ENCODE peak calls at places on chromosome 1, in eight cellular contexts. Q is cardiac muscle cell; P is naive thymus-derived CD4-positive, alpha-beta T cell; J is tibial artery; C is right atrium auricular region; R is IMR-90; I is right lobe of liver; X is adrenal gland. H is an unnamed sample.

GRCh38 chr1:180920193-180920592 is 7.5 kb downstream of the KIAA1614 start:
- DNase-seq in J (no peak), C (no peak), X (no peak), I (no peak), R (no peak), Q (no peak), P (no peak), H (no peak)

GRCh38 chr1:181149326-181150000 is 61.0 kb downstream of the IER5 start:
- DNase-seq in R (no peak), Q (no peak), C (no peak), P (no peak), X (no peak), J (no peak), I (no peak), H (no peak)

GRCh38 chr1:160098852-160099647 is 631 bp upstream of the IGSF8 start:
- DNase-seq in X (peak; percentile 98), C (peak; percentile 96), J (peak; percentile 99), Q (peak; percentile 96), R (peak; percentile 87), I (peak; percentile 99), P (peak; percentile 94), H (peak; percentile 73)

GRCh38 chr1:230145953-230146476 is 79.0 kb downstream of the GALNT2 start:
- DNase-seq in I (no peak), R (no peak), C (no peak), J (no peak), P (no peak), X (no peak), Q (no peak), H (no peak)

GRCh38 chr1:91278754-91279153 is 125.9 kb downstream of the HFM1 start:
- DNase-seq in C (no peak), Q (no peak), J (no peak), I (no peak), P (no peak), X (no peak), R (peak; percentile 28), H (no peak)

GRCh38 chr1:194024659-194025058 is 838.2 kb upstream of the B3GALT2 start:
- DNase-seq in R (peak; percentile 81), Q (peak; percentile 3), I (no peak), X (no peak), J (no peak), C (no peak), P (no peak), H (peak; percentile 84)

GRCh38 chr1:42422672-42423236 is 33.1 kb downstream of the ZMYND12 start:
- DNase-seq in P (no peak), J (no peak), R (no peak), X (no peak), I (no peak), C (no peak), Q (peak; percentile 74), H (no peak)

GRCh38 chr1:65265296-65266271 is 43.8 kb upstream of the DNAJC6 start:
- DNase-seq in P (peak; percentile 21), R (no peak), I (no peak), C (no peak), J (peak; percentile 67), X (peak; percentile 52), Q (peak; percentile 86), H (no peak)

GRCh38 chr1:208300084-208300770 is 56.0 kb upstream of the PLXNA2 start:
- DNase-seq in R (no peak), J (no peak), P (no peak), C (no peak), Q (no peak), I (no peak), X (no peak), H (no peak)

GRCh38 chr1:41853907-41854306 is 64.8 kb downstream of the HIVEP3 start:
- DNase-seq in P (no peak), C (no peak), Q (no peak), R (no peak), J (no peak), I (no peak), X (no peak), H (no peak)

GRCh38 chr1:186315585-186315984 is 59.5 kb downstream of the TPR start:
- DNase-seq in P (no peak), J (no peak), I (no peak), R (no peak), Q (no peak), C (no peak), X (no peak), H (no peak)
- H3K27ac ChIP-seq in P (no peak overlapping the region), J (no peak overlapping the region), I (no peak overlapping the region), R (no peak overlapping the region), Q (no peak overlapping the region), C (no peak overlapping the region), X (no peak overlapping the region), H (no peak overlapping the region)

GRCh38 chr1:94620345-94621031 is 78.9 kb upstream of the F3 start:
- DNase-seq in I (no peak), X (no peak), J (no peak), P (no peak), Q (no peak), R (no peak), C (no peak), H (peak; percentile 92)

GRCh38 chr1:94617957-94618739 is 76.6 kb upstream of the F3 start:
- DNase-seq in I (no peak), R (no peak), X (no peak), P (no peak), Q (no peak), C (no peak), J (no peak), H (no peak)

GRCh38 chr1:94621802-94622201 is 80.2 kb upstream of the F3 start:
- DNase-seq in X (no peak), Q (no peak), C (no peak), I (no peak), J (no peak), R (no peak), P (no peak), H (no peak)

GRCh38 chr1:94621392-94621791 is 79.8 kb upstream of the F3 start:
- DNase-seq in J (no peak), I (no peak), R (peak; percentile 52), X (no peak), Q (no peak), P (no peak), C (no peak), H (peak; percentile 96)

DNA sequence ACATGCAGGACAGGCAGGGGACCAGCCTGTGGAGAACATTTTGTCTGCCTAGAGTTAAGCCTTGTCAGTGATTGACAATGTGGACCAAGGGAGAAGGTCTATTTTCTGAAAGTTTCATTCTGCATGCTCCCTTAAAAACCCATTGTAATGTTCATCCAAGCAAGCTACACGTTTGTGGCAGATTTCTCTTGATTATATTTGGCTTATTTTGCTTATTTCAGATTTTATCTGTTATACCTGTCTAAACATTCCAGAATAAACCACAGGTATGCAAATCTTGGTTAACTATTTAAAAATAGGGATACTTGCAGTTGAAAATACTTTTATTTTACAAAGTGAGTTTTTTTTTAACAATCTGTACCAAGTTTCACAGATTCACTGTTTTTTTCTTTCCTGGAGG is 78.2 kb upstream of the F3 start:
- DNase-seq in J (no peak), X (no peak), I (no peak), R (no peak), C (no peak), P (no peak), Q (no peak), H (peak; percentile 62)
- H3K4me1 ChIP-seq in J (no peaks in the 10 kb centered on the region), X (no peaks in the 10 kb centered on the region), I (no peaks in the 10 kb centered on the region), R (peaks cover 30% of the 10 kb centered on the region), C (no peaks in the 10 kb centered on the region), P (no peaks in the 10 kb centered on the region), Q (peaks cover 13% of the 10 kb centered on the region), H (peaks cover 56% of the 10 kb centered on the region)

DNA sequence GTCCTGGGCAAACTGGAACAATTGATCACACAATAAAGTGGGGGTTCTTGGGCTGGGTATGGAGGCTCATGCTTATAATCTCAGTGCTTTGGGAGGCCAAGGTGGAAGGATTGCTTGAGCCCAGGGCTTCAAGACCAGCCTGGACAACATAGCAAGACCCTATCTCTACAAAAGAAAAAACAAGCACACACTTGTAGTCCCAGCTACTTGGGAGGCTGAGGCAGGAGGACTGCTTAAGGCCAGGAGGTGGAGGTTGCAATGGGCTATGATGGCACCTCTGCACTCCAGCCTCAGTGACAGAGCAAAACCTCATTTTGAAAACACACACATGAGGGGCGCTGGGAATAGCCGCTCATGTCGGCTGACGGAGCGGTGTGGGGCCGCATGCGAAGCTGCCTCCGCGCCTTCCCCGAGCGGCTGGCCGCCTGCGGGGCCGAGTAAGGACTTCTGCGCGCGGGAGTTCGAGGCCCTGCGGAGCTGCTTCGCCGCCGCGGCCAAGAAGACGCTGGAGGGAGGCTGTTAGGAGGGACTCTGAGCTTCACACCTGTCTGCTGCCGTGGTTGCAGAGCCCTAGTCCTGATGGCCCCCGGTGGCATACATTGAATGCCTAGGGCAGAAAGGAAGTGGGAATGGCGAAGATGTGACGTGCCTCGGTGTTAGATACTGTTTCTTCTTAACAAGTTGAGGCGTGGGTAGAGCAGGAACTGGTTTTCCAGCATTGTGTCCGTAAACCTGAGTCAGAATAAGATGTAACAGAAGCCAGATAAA is 59.5 kb downstream of the ACBD3 start:
- DNase-seq in R (no peak), J (peak; percentile 42), I (no peak), X (peak; percentile 10), Q (no peak), P (no peak), C (no peak), H (peak; percentile 83)
- H3K27ac ChIP-seq in R (no peak overlapping the region), J (no peak overlapping the region), I (no peak overlapping the region), X (no peak overlapping the region), Q (no peak overlapping the region), P (no peak overlapping the region), C (no peak overlapping the region), H (peak overlapping the region; percentile 46)

GRCh38 chr1:116950497-116951174 is 40.9 kb downstream of the PTGFRN start:
- DNase-seq in J (no peak), X (peak; percentile 57), R (no peak), P (no peak), C (no peak), I (no peak), Q (no peak), H (no peak)
- H3K4me1 ChIP-seq in J (no peaks in the 10 kb centered on the region), X (peaks cover 32% of the 10 kb centered on the region), R (no peaks in the 10 kb centered on the region), P (no peaks in the 10 kb centered on the region), C (no peaks in the 10 kb centered on the region), I (no peaks in the 10 kb centered on the region), Q (peaks cover 20% of the 10 kb centered on the region), H (peaks cover 6% of the 10 kb centered on the region)

DNA sequence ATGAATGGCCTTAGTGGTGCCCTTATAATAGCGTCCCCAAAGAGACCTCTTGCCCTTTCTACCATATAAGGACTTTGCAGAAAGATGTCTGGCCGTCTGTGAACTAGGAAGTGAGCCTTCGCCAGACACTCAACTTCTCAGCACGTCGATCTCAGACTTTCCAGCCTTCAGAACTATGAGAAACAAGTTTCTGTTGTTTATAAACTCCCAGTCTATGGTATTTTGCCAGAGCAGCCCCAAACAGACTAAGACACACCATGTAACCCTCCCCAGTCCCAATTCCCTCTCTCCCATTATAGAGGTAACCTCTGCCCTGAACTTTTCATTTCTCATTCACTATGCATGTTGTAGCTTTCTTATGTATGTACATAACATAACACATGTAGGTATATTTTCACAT is 55.7 kb downstream of the NID1 start:
- DNase-seq in I (no peak), X (no peak), Q (no peak), P (no peak), R (peak; percentile 35), C (no peak), J (no peak), H (no peak)
- H3K27ac ChIP-seq in I (no peak overlapping the region), X (no peak overlapping the region), Q (no peak overlapping the region), P (no peak overlapping the region), R (peak overlapping the region; percentile 81), C (peak overlapping the region; percentile 51), J (peak overlapping the region; percentile 28), H (peak overlapping the region; percentile 70)

GRCh38 chr1:201460783-201461182 is 8.2 kb downstream of the PHLDA3 start:
- DNase-seq in P (no peak), C (no peak), Q (no peak), X (no peak), R (no peak), I (no peak), J (no peak), H (no peak)
- H3K4me1 ChIP-seq in P (no peaks in the 10 kb centered on the region), C (no peaks in the 10 kb centered on the region), Q (peaks cover 21% of the 10 kb centered on the region), X (peaks cover 18% of the 10 kb centered on the region), R (peaks cover 35% of the 10 kb centered on the region), I (no peaks in the 10 kb centered on the region), J (peaks cover 31% of the 10 kb centered on the region), H (peaks cover 27% of the 10 kb centered on the region)